ENCODE peak calls at places on chromosome 7, in ten cellular contexts. One of them, this sample, is unnamed.

GRCh38 chr7:38756521-38756920 is 125.3 kb upstream of the AMPH start:
- DNase-seq in endothelial cell: no peak
- DNase-seq in glutamatergic neuron: no peak
- DNase-seq in HCT116: no peak
- DNase-seq in bronchial epithelial cell: no peak
- DNase-seq in tibial nerve: no peak
- DNase-seq in cardiac muscle cell: peak
- DNase-seq in uterus: no peak
- DNase-seq in brain microvascular endothelial cell: peak
- DNase-seq in HL-60: no peak
- DNase-seq in this sample: no peak

GRCh38 chr7:136018104-136018503 is 40.9 kb upstream of the MTPN start:
- DNase-seq in tibial nerve: no peak
- DNase-seq in HL-60: no peak
- DNase-seq in HCT116: no peak
- DNase-seq in brain microvascular endothelial cell: no peak
- DNase-seq in endothelial cell: no peak
- DNase-seq in uterus: no peak
- DNase-seq in cardiac muscle cell: peak
- DNase-seq in bronchial epithelial cell: peak
- DNase-seq in glutamatergic neuron: no peak
- DNase-seq in this sample: no peak

GRCh38 chr7:16562456-16563220 is 36.0 kb downstream of the LRRC72 start:
- DNase-seq in cardiac muscle cell: no peak
- DNase-seq in HCT116: no peak
- DNase-seq in endothelial cell: no peak
- DNase-seq in brain microvascular endothelial cell: no peak
- DNase-seq in glutamatergic neuron: no peak
- DNase-seq in HL-60: no peak
- DNase-seq in bronchial epithelial cell: no peak
- DNase-seq in uterus: no peak
- DNase-seq in tibial nerve: no peak
- DNase-seq in this sample: no peak

GRCh38 chr7:56537952-56538351 is 421.7 kb upstream of the NUPR2 start:
- DNase-seq in brain microvascular endothelial cell: no peak
- DNase-seq in tibial nerve: no peak
- DNase-seq in glutamatergic neuron: no peak
- DNase-seq in endothelial cell: no peak
- DNase-seq in uterus: peak
- DNase-seq in cardiac muscle cell: no peak
- DNase-seq in HL-60: no peak
- DNase-seq in HCT116: no peak
- DNase-seq in bronchial epithelial cell: no peak
- DNase-seq in this sample: no peak

GRCh38 chr7:4641667-4642467 is 40.2 kb upstream of the FOXK1 start:
- DNase-seq in brain microvascular endothelial cell: peak
- DNase-seq in endothelial cell: peak
- DNase-seq in HCT116: peak
- DNase-seq in HL-60: peak
- DNase-seq in uterus: peak
- DNase-seq in glutamatergic neuron: peak
- DNase-seq in cardiac muscle cell: peak
- DNase-seq in bronchial epithelial cell: peak
- DNase-seq in tibial nerve: peak
- DNase-seq in this sample: peak

GRCh38 chr7:17845197-17845547 is 95.1 kb downstream of the SNX13 start:
- DNase-seq in brain microvascular endothelial cell: no peak
- DNase-seq in bronchial epithelial cell: no peak
- DNase-seq in glutamatergic neuron: no peak
- DNase-seq in HCT116: no peak
- DNase-seq in HL-60: no peak
- DNase-seq in endothelial cell: no peak
- DNase-seq in uterus: no peak
- DNase-seq in tibial nerve: no peak
- DNase-seq in cardiac muscle cell: no peak
- DNase-seq in this sample: no peak

GRCh38 chr7:29865526-29865925 is 59.2 kb downstream of the WIPF3 start:
- DNase-seq in glutamatergic neuron: no peak
- DNase-seq in endothelial cell: no peak
- DNase-seq in HL-60: no peak
- DNase-seq in tibial nerve: no peak
- DNase-seq in uterus: no peak
- DNase-seq in bronchial epithelial cell: peak
- DNase-seq in brain microvascular endothelial cell: peak
- DNase-seq in HCT116: peak
- DNase-seq in cardiac muscle cell: peak
- DNase-seq in this sample: no peak

GRCh38 chr7:97004931-97005763 is at the start of gene DLX6:
- DNase-seq in bronchial epithelial cell: no peak
- DNase-seq in HCT116: no peak
- DNase-seq in HL-60: no peak
- DNase-seq in uterus: peak
- DNase-seq in endothelial cell: no peak
- DNase-seq in brain microvascular endothelial cell: no peak
- DNase-seq in tibial nerve: no peak
- DNase-seq in cardiac muscle cell: peak
- DNase-seq in glutamatergic neuron: peak
- DNase-seq in this sample: no peak

GRCh38 chr7:101998029-101998903 is 180.8 kb downstream of the CUX1 start:
- DNase-seq in glutamatergic neuron: no peak
- DNase-seq in HL-60: no peak
- DNase-seq in uterus: no peak
- DNase-seq in cardiac muscle cell: no peak
- DNase-seq in endothelial cell: no peak
- DNase-seq in brain microvascular endothelial cell: no peak
- DNase-seq in bronchial epithelial cell: no peak
- DNase-seq in HCT116: no peak
- DNase-seq in tibial nerve: no peak
- DNase-seq in this sample: no peak

GRCh38 chr7:80500325-80500724 is 11.5 kb downstream of the GNAT3 start:
- DNase-seq in bronchial epithelial cell: peak
- DNase-seq in endothelial cell: no peak
- DNase-seq in glutamatergic neuron: no peak
- DNase-seq in tibial nerve: no peak
- DNase-seq in HL-60: no peak
- DNase-seq in HCT116: no peak
- DNase-seq in cardiac muscle cell: no peak
- DNase-seq in brain microvascular endothelial cell: no peak
- DNase-seq in uterus: no peak
- DNase-seq in this sample: no peak

GRCh38 chr7:80231719-80232118 is 97.1 kb downstream of the GNAI1 start:
- DNase-seq in cardiac muscle cell: peak
- DNase-seq in HCT116: no peak
- DNase-seq in tibial nerve: no peak
- DNase-seq in HL-60: no peak
- DNase-seq in uterus: no peak
- DNase-seq in bronchial epithelial cell: peak
- DNase-seq in glutamatergic neuron: no peak
- DNase-seq in brain microvascular endothelial cell: peak
- DNase-seq in endothelial cell: no peak
- DNase-seq in this sample: no peak

GRCh38 chr7:104252409-104253134 is 44.8 kb upstream of the ORC5 start:
- DNase-seq in HCT116: peak
- DNase-seq in HL-60: no peak
- DNase-seq in glutamatergic neuron: no peak
- DNase-seq in bronchial epithelial cell: no peak
- DNase-seq in endothelial cell: no peak
- DNase-seq in cardiac muscle cell: no peak
- DNase-seq in brain microvascular endothelial cell: peak
- DNase-seq in tibial nerve: no peak
- DNase-seq in uterus: no peak
- DNase-seq in this sample: no peak
- TF ChIP-seq CTCF in HCT116: peak
- TF ChIP-seq CTCF in HL-60: no peak
- TF ChIP-seq CTCF in glutamatergic neuron: no peak
- TF ChIP-seq CTCF in bronchial epithelial cell: peak
- TF ChIP-seq CTCF in endothelial cell: no peak
- TF ChIP-seq CTCF in cardiac muscle cell: peak
- TF ChIP-seq CTCF in brain microvascular endothelial cell: peak
- TF ChIP-seq CTCF in tibial nerve: no peak
- TF ChIP-seq CTCF in uterus: no peak
- TF ChIP-seq CTCF in this sample: no peak

GRCh38 chr7:391961-392524 is 102.1 kb downstream of the FOXL3 start:
- DNase-seq in HL-60: no peak
- DNase-seq in bronchial epithelial cell: no peak
- DNase-seq in tibial nerve: no peak
- DNase-seq in cardiac muscle cell: no peak
- DNase-seq in endothelial cell: no peak
- DNase-seq in uterus: peak
- DNase-seq in glutamatergic neuron: no peak
- DNase-seq in HCT116: no peak
- DNase-seq in brain microvascular endothelial cell: no peak
- DNase-seq in this sample: no peak

GRCh38 chr7:391411-391951 is 101.5 kb downstream of the FOXL3 start:
- DNase-seq in endothelial cell: no peak
- DNase-seq in brain microvascular endothelial cell: no peak
- DNase-seq in HCT116: no peak
- DNase-seq in uterus: peak
- DNase-seq in glutamatergic neuron: no peak
- DNase-seq in HL-60: no peak
- DNase-seq in cardiac muscle cell: no peak
- DNase-seq in bronchial epithelial cell: peak
- DNase-seq in tibial nerve: no peak
- DNase-seq in this sample: peak

GRCh38 chr7:390761-391410 is 100.9 kb downstream of the FOXL3 start:
- DNase-seq in tibial nerve: no peak
- DNase-seq in glutamatergic neuron: no peak
- DNase-seq in cardiac muscle cell: no peak
- DNase-seq in HCT116: no peak
- DNase-seq in HL-60: no peak
- DNase-seq in endothelial cell: no peak
- DNase-seq in uterus: peak
- DNase-seq in bronchial epithelial cell: no peak
- DNase-seq in brain microvascular endothelial cell: no peak
- DNase-seq in this sample: no peak

GRCh38 chr7:389911-390601 is 100.1 kb downstream of the FOXL3 start:
- DNase-seq in bronchial epithelial cell: no peak
- DNase-seq in HL-60: no peak
- DNase-seq in endothelial cell: no peak
- DNase-seq in tibial nerve: no peak
- DNase-seq in cardiac muscle cell: no peak
- DNase-seq in glutamatergic neuron: no peak
- DNase-seq in HCT116: no peak
- DNase-seq in uterus: peak
- DNase-seq in brain microvascular endothelial cell: no peak
- DNase-seq in this sample: no peak

DNA sequence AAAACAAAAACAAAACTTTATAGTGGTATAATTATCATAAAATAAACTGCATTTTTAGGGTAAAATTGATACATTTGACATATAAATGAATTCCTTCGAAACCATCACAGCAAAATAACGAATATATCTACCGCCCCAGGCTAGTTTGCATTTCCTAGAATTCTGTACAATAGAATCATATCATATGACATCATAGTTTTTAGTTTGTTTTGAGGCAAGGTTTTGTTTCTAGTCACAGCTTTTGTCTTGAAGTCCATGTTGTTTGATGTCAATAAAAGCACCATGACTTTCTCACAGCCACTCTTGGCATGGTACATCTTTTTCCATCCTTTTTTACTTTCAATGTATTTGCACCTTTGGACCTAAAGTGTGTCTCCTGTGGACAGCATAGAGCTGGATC is 102.9 kb downstream of the FOXL3 start:
- DNase-seq in glutamatergic neuron: no peak
- DNase-seq in HL-60: no peak
- DNase-seq in endothelial cell: no peak
- DNase-seq in cardiac muscle cell: no peak
- DNase-seq in HCT116: no peak
- DNase-seq in tibial nerve: no peak
- DNase-seq in brain microvascular endothelial cell: no peak
- DNase-seq in uterus: no peak
- DNase-seq in bronchial epithelial cell: no peak
- DNase-seq in this sample: no peak
- TF ChIP-seq CTCF in glutamatergic neuron: no peak
- TF ChIP-seq CTCF in HL-60: no peak
- TF ChIP-seq CTCF in endothelial cell: no peak
- TF ChIP-seq CTCF in cardiac muscle cell: no peak
- TF ChIP-seq CTCF in HCT116: no peak
- TF ChIP-seq CTCF in tibial nerve: no peak
- TF ChIP-seq CTCF in brain microvascular endothelial cell: no peak
- TF ChIP-seq CTCF in uterus: no peak
- TF ChIP-seq CTCF in bronchial epithelial cell: no peak
- TF ChIP-seq CTCF in this sample: no peak

DNA sequence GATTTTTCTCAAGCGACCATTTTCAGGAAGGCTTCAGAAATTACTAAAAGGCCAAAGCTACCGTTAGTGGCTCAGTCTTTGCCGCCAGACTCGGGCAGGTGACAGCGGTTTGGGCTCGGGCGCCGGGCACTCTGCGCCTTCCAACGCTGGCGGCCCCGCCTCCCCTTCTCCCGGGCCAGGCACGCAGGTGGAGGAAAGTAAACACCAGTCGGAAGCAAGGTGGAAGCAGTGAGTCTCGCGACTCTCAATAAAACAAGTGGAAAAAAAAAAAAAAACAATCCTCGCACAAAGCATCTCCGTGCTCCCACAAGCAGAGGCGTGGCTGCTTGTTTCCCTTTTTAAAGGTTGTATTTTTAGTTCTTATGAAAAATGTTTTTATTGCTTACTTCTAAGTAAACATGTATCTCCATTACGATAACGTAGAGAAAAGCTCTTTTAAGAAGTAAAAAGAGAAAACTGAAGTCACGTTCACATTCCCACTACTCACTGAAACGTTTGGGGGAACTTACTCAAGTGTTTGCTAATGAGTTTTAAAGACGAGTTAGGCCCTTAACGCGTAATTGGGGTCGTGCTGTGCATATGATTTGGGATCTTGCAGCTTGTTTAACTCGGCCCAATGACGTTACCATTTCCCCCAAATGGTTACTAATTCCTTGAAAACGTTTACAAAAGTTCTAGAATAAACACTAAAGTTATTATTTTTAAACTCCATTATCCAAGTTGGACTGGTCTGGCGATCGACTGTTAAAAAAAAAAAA is 904 bp downstream of the CDCA7L start:
- DNase-seq in HL-60: no peak
- DNase-seq in bronchial epithelial cell: peak
- DNase-seq in cardiac muscle cell: peak
- DNase-seq in tibial nerve: no peak
- DNase-seq in uterus: no peak
- DNase-seq in glutamatergic neuron: peak
- DNase-seq in brain microvascular endothelial cell: no peak
- DNase-seq in HCT116: peak
- DNase-seq in endothelial cell: peak
- DNase-seq in this sample: peak
- TF ChIP-seq CTCF in HL-60: no peak
- TF ChIP-seq CTCF in bronchial epithelial cell: peak
- TF ChIP-seq CTCF in cardiac muscle cell: no peak
- TF ChIP-seq CTCF in tibial nerve: no peak
- TF ChIP-seq CTCF in uterus: no peak
- TF ChIP-seq CTCF in glutamatergic neuron: no peak
- TF ChIP-seq CTCF in brain microvascular endothelial cell: no peak
- TF ChIP-seq CTCF in HCT116: no peak
- TF ChIP-seq CTCF in endothelial cell: no peak
- TF ChIP-seq CTCF in this sample: no peak

DNA sequence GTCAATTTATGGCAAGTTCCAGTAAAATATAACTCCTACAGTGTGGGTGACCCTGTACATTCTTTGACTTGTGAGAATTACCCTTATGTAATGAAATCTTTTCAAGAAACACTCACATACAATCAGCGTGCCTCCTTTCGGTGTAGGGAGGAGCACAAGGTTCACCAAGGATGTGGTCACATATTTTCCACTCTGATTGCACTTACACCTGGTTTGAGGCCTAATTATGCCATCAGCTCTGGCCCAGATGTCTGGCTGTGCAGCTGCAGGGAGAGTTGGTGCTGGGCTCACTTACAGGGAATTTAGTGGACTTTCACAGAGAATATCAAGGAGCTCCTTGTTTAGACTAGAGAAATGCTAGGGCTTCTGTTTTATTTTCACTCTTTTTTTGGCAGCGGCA is 146.0 kb upstream of the STEAP4 start:
- DNase-seq in cardiac muscle cell: no peak
- DNase-seq in brain microvascular endothelial cell: no peak
- DNase-seq in HCT116: no peak
- DNase-seq in uterus: no peak
- DNase-seq in tibial nerve: no peak
- DNase-seq in HL-60: no peak
- DNase-seq in bronchial epithelial cell: no peak
- DNase-seq in glutamatergic neuron: no peak
- DNase-seq in endothelial cell: no peak
- DNase-seq in this sample: no peak
- TF ChIP-seq CTCF in cardiac muscle cell: no peak
- TF ChIP-seq CTCF in brain microvascular endothelial cell: no peak
- TF ChIP-seq CTCF in HCT116: no peak
- TF ChIP-seq CTCF in uterus: no peak
- TF ChIP-seq CTCF in tibial nerve: no peak
- TF ChIP-seq CTCF in HL-60: no peak
- TF ChIP-seq CTCF in bronchial epithelial cell: no peak
- TF ChIP-seq CTCF in glutamatergic neuron: no peak
- TF ChIP-seq CTCF in endothelial cell: no peak
- TF ChIP-seq CTCF in this sample: no peak

This sample was measured in prostate gland.